ENCODE peak calls at places on chromosome 18, in seven cellular contexts. One of them, this sample, is unnamed.

GRCh38 chr18:9898792-9899549 is 13.2 kb downstream of the TXNDC2 start:
- DNase-seq in spleen: no peak
- DNase-seq in transverse colon: no peak
- DNase-seq in stomach: no peak
- DNase-seq in suprapubic skin: no peak
- DNase-seq in HCT116: peak
- DNase-seq in HL-60: peak
- DNase-seq in this sample: no peak

GRCh38 chr18:58044370-58045264 is 591 bp downstream of the NEDD4L start:
- DNase-seq in spleen: peak
- DNase-seq in transverse colon: peak
- DNase-seq in stomach: peak
- DNase-seq in suprapubic skin: peak
- DNase-seq in HCT116: no peak
- DNase-seq in HL-60: peak
- DNase-seq in this sample: peak

GRCh38 chr18:35949903-35950627 is 22.4 kb upstream of the RMP24 start:
- DNase-seq in spleen: peak
- DNase-seq in transverse colon: peak
- DNase-seq in stomach: peak
- DNase-seq in suprapubic skin: no peak
- DNase-seq in HCT116: no peak
- DNase-seq in HL-60: peak
- DNase-seq in this sample: peak

GRCh38 chr18:48949051-48949605 is 1.6 kb downstream of the SMAD7 start:
- DNase-seq in spleen: peak
- DNase-seq in transverse colon: peak
- DNase-seq in stomach: peak
- DNase-seq in suprapubic skin: no peak
- DNase-seq in HCT116: no peak
- DNase-seq in HL-60: no peak
- DNase-seq in this sample: no peak

GRCh38 chr18:13548944-13549878 is 177.1 kb downstream of the FAM210A start:
- DNase-seq in spleen: no peak
- DNase-seq in transverse colon: no peak
- DNase-seq in stomach: no peak
- DNase-seq in suprapubic skin: no peak
- DNase-seq in HCT116: no peak
- DNase-seq in HL-60: no peak
- DNase-seq in this sample: no peak

GRCh38 chr18:70197844-70198243 is 7.6 kb downstream of the RTTN start:
- DNase-seq in spleen: no peak
- DNase-seq in transverse colon: no peak
- DNase-seq in stomach: no peak
- DNase-seq in suprapubic skin: no peak
- DNase-seq in HCT116: no peak
- DNase-seq in HL-60: no peak
- DNase-seq in this sample: no peak

GRCh38 chr18:28789460-28789859 is 612.5 kb upstream of the CDH2 start:
- DNase-seq in spleen: no peak
- DNase-seq in transverse colon: no peak
- DNase-seq in stomach: no peak
- DNase-seq in suprapubic skin: no peak
- DNase-seq in HCT116: no peak
- DNase-seq in HL-60: no peak
- DNase-seq in this sample: no peak

GRCh38 chr18:7870855-7871254 is 303.7 kb downstream of the PTPRM start:
- DNase-seq in spleen: no peak
- DNase-seq in transverse colon: no peak
- DNase-seq in stomach: no peak
- DNase-seq in suprapubic skin: no peak
- DNase-seq in HCT116: no peak
- DNase-seq in HL-60: no peak
- DNase-seq in this sample: no peak

GRCh38 chr18:21656402-21656801 is 44.3 kb downstream of the SNRPD1 start:
- DNase-seq in spleen: no peak
- DNase-seq in transverse colon: no peak
- DNase-seq in stomach: no peak
- DNase-seq in suprapubic skin: no peak
- DNase-seq in HCT116: no peak
- DNase-seq in HL-60: no peak
- DNase-seq in this sample: no peak

GRCh38 chr18:36522503-36522902 is 225.0 kb downstream of the FHOD3 start:
- DNase-seq in spleen: no peak
- DNase-seq in transverse colon: no peak
- DNase-seq in stomach: no peak
- DNase-seq in suprapubic skin: no peak
- DNase-seq in HCT116: no peak
- DNase-seq in HL-60: no peak
- DNase-seq in this sample: no peak

GRCh38 chr18:58481321-58482180 is 147.3 kb downstream of the ALPK2 start:
- DNase-seq in spleen: no peak
- DNase-seq in transverse colon: no peak
- DNase-seq in stomach: no peak
- DNase-seq in suprapubic skin: no peak
- DNase-seq in HCT116: no peak
- DNase-seq in HL-60: no peak
- DNase-seq in this sample: no peak

DNA sequence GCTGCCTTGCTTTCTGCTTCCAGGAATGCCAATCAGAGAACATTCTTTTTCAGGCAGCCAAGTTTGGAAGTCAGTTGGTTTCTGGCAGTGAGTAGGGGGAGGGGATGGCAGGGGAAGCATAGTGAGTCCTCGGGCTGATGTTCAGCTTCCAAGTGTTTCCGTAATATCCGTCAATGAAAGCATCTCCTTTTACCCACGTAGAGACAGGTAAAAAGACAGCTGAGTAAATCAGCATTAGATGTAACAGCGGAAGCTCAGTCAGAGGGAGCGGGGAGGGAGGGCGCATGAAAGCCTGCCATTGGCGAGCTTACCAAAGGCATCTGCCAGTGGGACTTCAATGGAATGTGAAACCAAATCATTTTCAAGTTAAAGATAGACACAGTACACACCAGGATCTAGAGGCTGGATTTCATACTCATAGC is 117.1 kb upstream of the DTNA start:
- DNase-seq in spleen: no peak
- DNase-seq in transverse colon: peak
- DNase-seq in stomach: peak
- DNase-seq in suprapubic skin: no peak
- DNase-seq in HCT116: no peak
- DNase-seq in HL-60: no peak
- DNase-seq in this sample: no peak
- TF ChIP-seq POLR2AphosphoS5 in spleen: no peak
- TF ChIP-seq POLR2AphosphoS5 in transverse colon: peak
- TF ChIP-seq POLR2AphosphoS5 in stomach: peak
- TF ChIP-seq POLR2AphosphoS5 in suprapubic skin: no peak
- TF ChIP-seq POLR2AphosphoS5 in HCT116: no peak
- TF ChIP-seq POLR2AphosphoS5 in HL-60: no peak
- TF ChIP-seq POLR2AphosphoS5 in this sample: no peak

GRCh38 chr18:22683196-22683676 is 249.9 kb upstream of the RBBP8 start:
- DNase-seq in spleen: no peak
- DNase-seq in transverse colon: peak
- DNase-seq in stomach: peak
- DNase-seq in suprapubic skin: no peak
- DNase-seq in HCT116: no peak
- DNase-seq in HL-60: no peak
- DNase-seq in this sample: no peak
- TF ChIP-seq POLR2AphosphoS5 in spleen: no peak
- TF ChIP-seq POLR2AphosphoS5 in transverse colon: peak
- TF ChIP-seq POLR2AphosphoS5 in stomach: peak
- TF ChIP-seq POLR2AphosphoS5 in suprapubic skin: no peak
- TF ChIP-seq POLR2AphosphoS5 in HCT116: no peak
- TF ChIP-seq POLR2AphosphoS5 in HL-60: no peak
- TF ChIP-seq POLR2AphosphoS5 in this sample: no peak

GRCh38 chr18:24741961-24742738 is 281.7 kb downstream of the HRH4 start:
- DNase-seq in spleen: no peak
- DNase-seq in transverse colon: no peak
- DNase-seq in stomach: no peak
- DNase-seq in suprapubic skin: no peak
- DNase-seq in HCT116: no peak
- DNase-seq in HL-60: no peak
- DNase-seq in this sample: no peak
- TF ChIP-seq POLR2AphosphoS5 in spleen: no peak
- TF ChIP-seq POLR2AphosphoS5 in transverse colon: no peak
- TF ChIP-seq POLR2AphosphoS5 in stomach: no peak
- TF ChIP-seq POLR2AphosphoS5 in suprapubic skin: no peak
- TF ChIP-seq POLR2AphosphoS5 in HCT116: no peak
- TF ChIP-seq POLR2AphosphoS5 in HL-60: no peak
- TF ChIP-seq POLR2AphosphoS5 in this sample: no peak

DNA sequence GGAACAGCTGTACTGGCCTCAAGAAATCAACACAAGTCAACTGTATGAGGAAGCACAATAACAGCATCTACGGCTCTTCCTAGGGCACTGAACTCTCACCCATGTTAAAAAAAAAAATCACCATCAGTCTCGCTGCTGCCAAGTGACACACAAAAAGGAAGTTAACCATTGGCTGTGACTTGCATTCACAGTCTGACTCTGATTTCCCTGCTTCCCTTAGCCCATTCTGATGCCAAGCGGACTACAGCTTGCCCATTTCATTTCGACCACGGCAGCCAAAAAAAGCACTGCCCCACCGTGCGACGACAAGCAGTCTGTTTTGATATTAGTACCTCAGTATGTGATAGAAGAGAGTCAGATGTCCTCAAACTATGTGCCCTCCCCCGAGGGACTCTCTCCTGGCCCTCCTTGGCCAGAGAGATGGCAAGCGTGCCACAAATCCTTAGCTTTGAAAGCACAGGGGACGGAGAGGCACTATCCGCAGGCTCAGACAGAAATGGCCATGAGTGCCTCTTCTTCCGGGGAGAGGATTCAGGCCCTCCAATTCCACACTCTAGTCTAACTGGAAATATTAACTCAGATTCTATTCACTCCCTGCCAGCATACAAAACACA is 250.0 kb downstream of the TCF4 start:
- DNase-seq in spleen: no peak
- DNase-seq in transverse colon: no peak
- DNase-seq in stomach: no peak
- DNase-seq in suprapubic skin: peak
- DNase-seq in HCT116: no peak
- DNase-seq in HL-60: no peak
- DNase-seq in this sample: no peak
- TF ChIP-seq POLR2AphosphoS5 in spleen: no peak
- TF ChIP-seq POLR2AphosphoS5 in transverse colon: no peak
- TF ChIP-seq POLR2AphosphoS5 in stomach: peak
- TF ChIP-seq POLR2AphosphoS5 in suprapubic skin: no peak
- TF ChIP-seq POLR2AphosphoS5 in HCT116: no peak
- TF ChIP-seq POLR2AphosphoS5 in HL-60: no peak
- TF ChIP-seq POLR2AphosphoS5 in this sample: no peak

DNA sequence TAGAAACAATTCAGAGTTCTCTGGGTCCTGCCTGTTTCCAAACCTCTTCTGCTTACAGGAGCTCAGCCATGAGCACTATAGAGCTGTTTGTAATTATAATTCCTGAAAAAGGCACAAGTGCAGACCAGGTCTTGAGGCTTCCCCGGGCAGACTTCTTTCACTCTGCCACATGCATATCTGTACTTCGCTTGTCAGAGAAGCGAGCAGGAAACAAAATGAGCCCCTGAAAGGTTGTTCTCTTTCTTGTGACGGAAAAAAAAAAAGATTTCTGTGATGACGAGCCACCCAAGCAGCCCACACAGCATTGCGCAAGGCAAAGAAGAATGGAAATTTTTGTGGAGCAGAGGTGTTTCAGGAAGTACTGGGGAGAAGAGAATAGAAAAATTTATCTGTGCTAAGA is 53.9 kb upstream of the LINC00305 start:
- DNase-seq in spleen: no peak
- DNase-seq in transverse colon: no peak
- DNase-seq in stomach: no peak
- DNase-seq in suprapubic skin: no peak
- DNase-seq in HCT116: no peak
- DNase-seq in HL-60: no peak
- DNase-seq in this sample: no peak
- TF ChIP-seq POLR2AphosphoS5 in spleen: no peak
- TF ChIP-seq POLR2AphosphoS5 in transverse colon: no peak
- TF ChIP-seq POLR2AphosphoS5 in stomach: no peak
- TF ChIP-seq POLR2AphosphoS5 in suprapubic skin: no peak
- TF ChIP-seq POLR2AphosphoS5 in HCT116: no peak
- TF ChIP-seq POLR2AphosphoS5 in HL-60: no peak
- TF ChIP-seq POLR2AphosphoS5 in this sample: no peak

GRCh38 chr18:46388295-46388694 is 268.7 kb downstream of the LOXHD1 start:
- DNase-seq in spleen: no peak
- DNase-seq in transverse colon: no peak
- DNase-seq in stomach: no peak
- DNase-seq in suprapubic skin: no peak
- DNase-seq in HCT116: no peak
- DNase-seq in HL-60: no peak
- DNase-seq in this sample: no peak
- TF ChIP-seq POLR2AphosphoS5 in spleen: no peak
- TF ChIP-seq POLR2AphosphoS5 in transverse colon: no peak
- TF ChIP-seq POLR2AphosphoS5 in stomach: no peak
- TF ChIP-seq POLR2AphosphoS5 in suprapubic skin: no peak
- TF ChIP-seq POLR2AphosphoS5 in HCT116: no peak
- TF ChIP-seq POLR2AphosphoS5 in HL-60: no peak
- TF ChIP-seq POLR2AphosphoS5 in this sample: no peak

GRCh38 chr18:23614891-23615290 is 28.6 kb upstream of the NPC1 start:
- DNase-seq in spleen: no peak
- DNase-seq in transverse colon: no peak
- DNase-seq in stomach: no peak
- DNase-seq in suprapubic skin: no peak
- DNase-seq in HCT116: no peak
- DNase-seq in HL-60: no peak
- DNase-seq in this sample: no peak

GRCh38 chr18:23605941-23606340 is 19.6 kb upstream of the NPC1 start:
- DNase-seq in spleen: no peak
- DNase-seq in transverse colon: no peak
- DNase-seq in stomach: no peak
- DNase-seq in suprapubic skin: no peak
- DNase-seq in HCT116: no peak
- DNase-seq in HL-60: no peak
- DNase-seq in this sample: no peak

GRCh38 chr18:23612434-23613090 is 26.3 kb upstream of the NPC1 start:
- DNase-seq in spleen: no peak
- DNase-seq in transverse colon: no peak
- DNase-seq in stomach: no peak
- DNase-seq in suprapubic skin: no peak
- DNase-seq in HCT116: no peak
- DNase-seq in HL-60: no peak
- DNase-seq in this sample: no peak

GRCh38 chr18:23614413-23614812 is 28.1 kb upstream of the NPC1 start:
- DNase-seq in spleen: no peak
- DNase-seq in transverse colon: no peak
- DNase-seq in stomach: no peak
- DNase-seq in suprapubic skin: no peak
- DNase-seq in HCT116: no peak
- DNase-seq in HL-60: no peak
- DNase-seq in this sample: no peak

GRCh38 chr18:23609390-23610008 is 23.2 kb upstream of the NPC1 start:
- DNase-seq in spleen: no peak
- DNase-seq in transverse colon: no peak
- DNase-seq in stomach: no peak
- DNase-seq in suprapubic skin: no peak
- DNase-seq in HCT116: no peak
- DNase-seq in HL-60: no peak
- DNase-seq in this sample: no peak
- TF ChIP-seq POLR2AphosphoS5 in spleen: no peak
- TF ChIP-seq POLR2AphosphoS5 in transverse colon: no peak
- TF ChIP-seq POLR2AphosphoS5 in stomach: peak
- TF ChIP-seq POLR2AphosphoS5 in suprapubic skin: no peak
- TF ChIP-seq POLR2AphosphoS5 in HCT116: no peak
- TF ChIP-seq POLR2AphosphoS5 in HL-60: no peak
- TF ChIP-seq POLR2AphosphoS5 in this sample: no peak